ENCODE peak calls at places on chromosomes 7 and 10, in five cellular contexts. F is C1 segment of cervical spinal cord; A is activated CD4-positive, alpha-beta T cell treated with anti-CD3 and anti-CD28 coated beads for 24 hours; T is choroid plexus epithelial cell; J is Daoy. P is an unnamed sample.

GRCh38 chr10:44975487-44976331 is 2.9 kb downstream of the DEPP1 start:
- DNase-seq in F (no peak), A (no peak), T (peak; percentile 95), J (peak; percentile 72), P (no peak)

GRCh38 chr7:18471476-18472160 is 23.9 kb upstream of the HDAC9 start:
- DNase-seq in F (no peak), A (no peak), T (no peak), J (no peak), P (no peak)

GRCh38 chr10:110918269-110918632 is 729 bp downstream of the BBIP1 start:
- DNase-seq in F (no peak), A (peak; percentile 68), T (peak; percentile 98), J (no peak), P (peak; percentile 67)

GRCh38 chr10:109698121-109698520 is 225.2 kb downstream of the XPNPEP1 start:
- DNase-seq in F (no peak), A (no peak), T (no peak), J (no peak), P (no peak)

GRCh38 chr10:27714349-27714748 is 31.3 kb downstream of the MKX start:
- DNase-seq in F (no peak), A (no peak), T (no peak), J (no peak), P (no peak)

GRCh38 chr7:98944386-98944785 is 66.1 kb downstream of the TRRAP start:
- DNase-seq in F (no peak), A (no peak), T (no peak), J (no peak), P (no peak)

GRCh38 chr10:70162892-70163201 is 7.5 kb downstream of the SAR1A start:
- DNase-seq in F (no peak), A (no peak), T (no peak), J (no peak), P (no peak)

GRCh38 chr7:30841025-30841735 is 70.0 kb downstream of the MINDY4 start:
- DNase-seq in F (no peak), A (no peak), T (peak; percentile 76), J (no peak), P (no peak)

GRCh38 chr10:106450966-106451365 is 713.5 kb downstream of the SORCS1 start:
- DNase-seq in F (no peak), A (no peak), T (peak; percentile 59), J (no peak), P (no peak)

GRCh38 chr7:41648506-41648905 is 54.4 kb downstream of the INHBA start:
- DNase-seq in F (no peak), A (no peak), T (no peak), J (no peak), P (no peak)

GRCh38 chr7:18425873-18426520 is 69.6 kb upstream of the HDAC9 start:
- DNase-seq in F (no peak), A (no peak), T (peak; percentile 34), J (peak; percentile 35), P (peak; percentile 61)

GRCh38 chr10:88076027-88076880 is 212.8 kb downstream of the PTEN start:
- DNase-seq in F (no peak), A (no peak), T (no peak), J (no peak), P (no peak)

GRCh38 chr10:7592627-7593026 is 74.1 kb downstream of the ITIH5 start:
- DNase-seq in F (no peak), A (no peak), T (no peak), J (no peak), P (no peak)

GRCh38 chr7:76040126-76040525 is 7.7 kb downstream of the STYXL1 start:
- DNase-seq in F (no peak), A (no peak), T (no peak), J (no peak), P (no peak)

P was measured in NCI-H1048.